ENCODE peak calls at places on chromosomes 1 and 21, in ten cellular contexts. A, M, B, N, L, I, P, J, D and Q are unnamed samples.

GRCh38 chr1:201756411-201756810 is 72.5 kb upstream of the IPO9 start:
- DNase-seq in A (no peak), M (peak), B (peak), N (no peak), L (no peak), I (no peak), P (no peak), J (no peak), D (no peak), Q (no peak)

GRCh38 chr1:235745448-235746136 is 96.0 kb upstream of the GNG4 start:
- DNase-seq in A (no peak), M (no peak), B (no peak), N (no peak), L (no peak), I (no peak), P (no peak), J (no peak), D (no peak), Q (no peak)

GRCh38 chr1:113792986-113793385 is 19.3 kb downstream of the RSBN1 start:
- DNase-seq in A (no peak), M (peak), B (no peak), N (no peak), L (peak), I (no peak), P (no peak), J (no peak), D (no peak), Q (no peak)

GRCh38 chr1:56683569-56683968 is 38.5 kb downstream of the PRKAA2 start:
- DNase-seq in A (no peak), M (no peak), B (no peak), N (no peak), L (no peak), I (no peak), P (no peak), J (no peak), D (no peak), Q (no peak)

GRCh38 chr1:201456499-201457309 is 12.3 kb downstream of the PHLDA3 start:
- DNase-seq in A (no peak), M (peak), B (peak), N (peak), L (peak), I (no peak), P (peak), J (peak), D (no peak), Q (no peak)

GRCh38 chr1:164607351-164607750 is 48.4 kb downstream of the PBX1 start:
- DNase-seq in A (no peak), M (no peak), B (no peak), N (no peak), L (no peak), I (no peak), P (no peak), J (no peak), D (no peak), Q (no peak)

GRCh38 chr1:98046031-98046641 is 125.3 kb upstream of the DPYD start:
- DNase-seq in A (no peak), M (peak), B (no peak), N (peak), L (peak), I (no peak), P (no peak), J (no peak), D (no peak), Q (peak)

GRCh38 chr1:186511761-186512637 is 51.1 kb upstream of the PDC start:
- DNase-seq in A (no peak), M (no peak), B (no peak), N (no peak), L (no peak), I (no peak), P (no peak), J (peak), D (peak), Q (no peak)

GRCh38 chr1:7954683-7955082 is 6.8 kb upstream of the PARK7 start:
- DNase-seq in A (no peak), M (no peak), B (no peak), N (no peak), L (no peak), I (no peak), P (no peak), J (no peak), D (no peak), Q (no peak)

GRCh38 chr1:53766766-53767409 is 27.9 kb upstream of the GLIS1 start:
- DNase-seq in A (no peak), M (peak), B (no peak), N (no peak), L (peak), I (no peak), P (no peak), J (no peak), D (no peak), Q (no peak)

GRCh38 chr21:34179204-34179935 is 106.0 kb downstream of the MRPS6 start:
- DNase-seq in A (no peak), M (no peak), B (no peak), N (no peak), L (no peak), I (no peak), P (peak), J (no peak), D (no peak), Q (no peak)

GRCh38 chr1:22318279-22318983 is 133.2 kb upstream of the ZBTB40 start:
- DNase-seq in A (no peak), M (no peak), B (no peak), N (peak), L (no peak), I (no peak), P (no peak), J (no peak), D (no peak), Q (peak)

GRCh38 chr1:95640746-95641145 is 406.7 kb downstream of the RWDD3 start:
- DNase-seq in A (no peak), M (peak), B (no peak), N (no peak), L (no peak), I (no peak), P (no peak), J (no peak), D (no peak), Q (no peak)

GRCh38 chr1:17270891-17271765 is 22.2 kb downstream of the PADI3 start:
- DNase-seq in A (no peak), M (no peak), B (no peak), N (no peak), L (no peak), I (no peak), P (no peak), J (no peak), D (no peak), Q (no peak)

GRCh38 chr1:162009501-162010174 is 14.0 kb downstream of the OLFML2B start:
- DNase-seq in A (no peak), M (no peak), B (no peak), N (no peak), L (no peak), I (no peak), P (no peak), J (no peak), D (no peak), Q (no peak)

GRCh38 chr1:165025805-165026204 is 330.7 kb downstream of the LMX1A start:
- DNase-seq in A (no peak), M (no peak), B (no peak), N (no peak), L (no peak), I (no peak), P (no peak), J (no peak), D (no peak), Q (no peak)

GRCh38 chr21:25331286-25331685 is 276.0 kb downstream of the MRPL39 start:
- DNase-seq in A (no peak), M (peak), B (no peak), N (no peak), L (no peak), I (no peak), P (no peak), J (no peak), D (no peak), Q (no peak)

GRCh38 chr1:248703674-248704073 is 1.1 kb upstream of the OR14I1 start:
- DNase-seq in A (no peak), M (no peak), B (no peak), N (no peak), L (no peak), I (no peak), P (no peak), J (no peak), D (no peak), Q (no peak)

GRCh38 chr1:114668373-114668772 is 1.5 kb downstream of the DENND2C start:
- DNase-seq in A (no peak), M (no peak), B (no peak), N (no peak), L (no peak), I (no peak), P (no peak), J (no peak), D (no peak), Q (no peak)

GRCh38 chr1:8189931-8190483 is 127.9 kb upstream of the SLC45A1 start:
- DNase-seq in A (no peak), M (no peak), B (no peak), N (no peak), L (no peak), I (no peak), P (no peak), J (no peak), D (no peak), Q (no peak)

GRCh38 chr21:25855591-25855990 is 120.8 kb downstream of the GABPA start:
- DNase-seq in A (no peak), M (peak), B (no peak), N (no peak), L (no peak), I (no peak), P (no peak), J (no peak), D (no peak), Q (no peak)

GRCh38 chr21:31173881-31174555 is 135.7 kb upstream of the KRTAP19-8 start:
- DNase-seq in A (no peak), M (peak), B (no peak), N (peak), L (no peak), I (no peak), P (no peak), J (no peak), D (no peak), Q (peak)

GRCh38 chr21:15874610-15875009 is 144.8 kb downstream of the USP25 start:
- DNase-seq in A (no peak), M (no peak), B (no peak), N (no peak), L (no peak), I (no peak), P (no peak), J (no peak), D (no peak), Q (no peak)

GRCh38 chr1:91400133-91400725 is 4.4 kb downstream of the HFM1 start:
- DNase-seq in A (no peak), M (peak), B (no peak), N (peak), L (no peak), I (no peak), P (no peak), J (no peak), D (no peak), Q (no peak)

GRCh38 chr1:61282387-61282786 is 200.0 kb downstream of the NFIA start:
- DNase-seq in A (no peak), M (no peak), B (no peak), N (no peak), L (no peak), I (no peak), P (no peak), J (no peak), D (no peak), Q (no peak)

GRCh38 chr1:172976222-172977041 is 74.3 kb downstream of the TNFSF18 start:
- DNase-seq in A (no peak), M (peak), B (no peak), N (no peak), L (peak), I (peak), P (no peak), J (no peak), D (no peak), Q (no peak)

GRCh38 chr1:235697517-235697916 is 47.9 kb upstream of the GNG4 start:
- DNase-seq in A (no peak), M (no peak), B (no peak), N (no peak), L (no peak), I (no peak), P (no peak), J (no peak), D (no peak), Q (no peak)

GRCh38 chr1:40344597-40344996 is 27.5 kb upstream of the COL9A2 start:
- DNase-seq in A (no peak), M (peak), B (peak), N (no peak), L (no peak), I (no peak), P (peak), J (peak), D (peak), Q (no peak)

GRCh38 chr1:67347688-67348472 is 40.2 kb downstream of the IL12RB2 start:
- DNase-seq in A (peak), M (peak), B (peak), N (peak), L (peak), I (peak), P (no peak), J (peak), D (peak), Q (peak)

GRCh38 chr1:18020021-18020817 is 87.4 kb upstream of the IGSF21 start:
- DNase-seq in A (no peak), M (no peak), B (no peak), N (no peak), L (no peak), I (no peak), P (no peak), J (peak), D (no peak), Q (no peak)

GRCh38 chr1:5465281-5465680 is 526.9 kb downstream of the NPHP4 start:
- DNase-seq in A (no peak), M (no peak), B (no peak), N (no peak), L (no peak), I (no peak), P (no peak), J (no peak), D (no peak), Q (no peak)

GRCh38 chr1:103218369-103218768 is 110.0 kb upstream of the COL11A1 start:
- DNase-seq in A (no peak), M (no peak), B (no peak), N (no peak), L (no peak), I (no peak), P (no peak), J (no peak), D (no peak), Q (no peak)

GRCh38 chr1:55423376-55423775 is 208.2 kb upstream of the USP24 start:
- DNase-seq in A (no peak), M (peak), B (no peak), N (no peak), L (no peak), I (no peak), P (no peak), J (no peak), D (no peak), Q (no peak)

GRCh38 chr1:32886828-32887414 is 630 bp downstream of the HPCA start:
- DNase-seq in A (no peak), M (no peak), B (no peak), N (no peak), L (no peak), I (no peak), P (no peak), J (no peak), D (no peak), Q (no peak)

GRCh38 chr1:32887623-32888022 is 1.3 kb downstream of the HPCA start:
- DNase-seq in A (no peak), M (no peak), B (no peak), N (no peak), L (no peak), I (no peak), P (no peak), J (no peak), D (no peak), Q (no peak)

GRCh38 chr1:32885691-32886011 is 640 bp upstream of the HPCA start:
- DNase-seq in A (no peak), M (no peak), B (no peak), N (peak), L (no peak), I (no peak), P (no peak), J (no peak), D (no peak), Q (no peak)

GRCh38 chr1:32884726-32885125 is 1.6 kb upstream of the HPCA start:
- DNase-seq in A (no peak), M (no peak), B (no peak), N (no peak), L (no peak), I (no peak), P (no peak), J (no peak), D (no peak), Q (no peak)

GRCh38 chr1:32886012-32886827 is at the start of gene HPCA:
- DNase-seq in A (peak), M (peak), B (no peak), N (peak), L (peak), I (peak), P (no peak), J (no peak), D (peak), Q (peak)
- TF ChIP-seq CTCF in A (peak), M (peak), B (peak), N (peak), L (peak), I (peak), P (no peak), J (peak), D (peak), Q (peak)

DNA sequence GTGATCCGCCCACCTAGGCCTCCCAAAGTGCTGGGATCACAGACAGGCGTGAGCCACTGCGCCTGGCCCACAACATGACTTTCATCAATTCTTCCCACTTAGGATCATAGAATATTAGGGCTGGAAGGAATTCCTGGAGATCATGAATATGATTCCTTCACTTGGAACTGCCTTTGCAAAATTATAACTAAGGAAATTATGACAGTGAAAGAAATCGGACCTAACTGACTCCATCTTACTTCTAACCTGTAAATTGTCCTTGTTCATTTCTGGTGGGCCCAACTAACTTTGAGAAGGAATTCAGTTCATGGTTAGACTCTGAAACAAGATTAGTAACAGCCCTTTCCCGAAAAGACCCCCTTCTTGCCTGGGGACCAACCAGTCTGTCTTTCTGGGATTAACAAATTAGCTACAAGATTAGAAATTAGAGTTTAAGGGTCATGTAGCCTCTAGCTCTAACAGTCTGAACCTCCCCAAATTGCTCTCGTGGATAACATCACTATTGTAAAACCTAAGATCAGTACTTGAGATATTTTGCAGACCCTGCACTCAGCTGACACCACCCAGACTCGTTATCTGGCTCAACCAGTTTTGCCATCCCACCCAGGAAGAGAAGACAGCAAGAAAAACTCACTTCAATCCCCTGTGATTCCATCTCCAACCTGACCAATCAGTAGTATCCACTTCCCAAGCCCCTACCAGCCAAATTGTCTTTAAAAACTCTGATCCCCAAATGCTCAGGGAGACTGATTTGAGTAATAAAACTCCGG is 14.7 kb downstream of the ZBTB8OS start:
- DNase-seq in A (no peak), M (no peak), B (no peak), N (no peak), L (no peak), I (no peak), P (no peak), J (no peak), D (no peak), Q (no peak)
- TF ChIP-seq CTCF in A (no peak), M (no peak), B (no peak), N (no peak), L (no peak), I (no peak), P (no peak), J (no peak), D (no peak), Q (no peak)

DNA sequence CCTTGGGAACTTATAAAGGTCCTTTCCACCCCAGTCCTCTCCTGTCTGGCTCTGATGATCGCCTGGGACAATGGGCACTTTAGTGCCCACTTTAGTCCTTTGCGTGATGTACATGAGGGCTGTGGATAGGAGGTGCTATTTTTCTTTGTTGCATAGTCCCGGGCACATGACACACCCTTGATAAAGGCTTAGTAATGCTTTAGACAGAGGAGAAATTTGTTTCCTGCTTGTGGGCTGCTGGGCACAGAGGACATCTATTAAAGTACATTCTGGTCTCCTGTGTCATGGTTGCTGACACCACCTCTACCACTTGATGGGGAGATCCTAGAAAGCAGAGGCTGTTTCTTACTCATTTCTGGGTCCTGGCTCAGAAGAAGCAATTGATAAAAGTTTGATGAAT is 5.4 kb upstream of the KNCN start:
- DNase-seq in A (no peak), M (peak), B (peak), N (no peak), L (peak), I (no peak), P (no peak), J (no peak), D (peak), Q (no peak)
- TF ChIP-seq CTCF in A (peak), M (peak), B (peak), N (no peak), L (no peak), I (no peak), P (no peak), J (no peak), D (no peak), Q (no peak)

GRCh38 chr1:209721406-209721805 is 16.8 kb downstream of the HSD11B1 start:
- DNase-seq in A (no peak), M (no peak), B (no peak), N (no peak), L (no peak), I (no peak), P (no peak), J (no peak), D (no peak), Q (no peak)
- TF ChIP-seq CTCF in A (no peak), M (no peak), B (no peak), N (no peak), L (no peak), I (no peak), P (no peak), J (no peak), D (no peak), Q (no peak)

DNA sequence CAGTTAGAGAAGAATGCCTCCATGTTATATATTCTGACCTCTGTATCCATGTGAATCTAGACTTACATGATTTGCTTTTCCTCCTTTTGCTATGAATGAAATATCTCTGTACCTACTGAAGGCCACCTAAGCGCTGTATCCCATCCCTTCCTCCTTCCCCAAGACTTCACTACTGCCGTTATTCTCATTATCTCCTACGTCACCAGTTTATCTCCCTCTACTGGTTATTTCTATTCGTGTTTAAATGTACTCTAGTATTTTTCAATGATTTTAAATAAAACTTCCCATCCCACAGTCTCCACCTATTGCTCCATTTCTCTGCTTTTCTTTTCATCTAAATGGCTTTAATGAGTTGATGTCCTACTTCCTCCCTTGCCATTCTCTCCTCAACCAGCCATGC is 110.0 kb downstream of the KCTD3 start:
- DNase-seq in A (no peak), M (no peak), B (no peak), N (no peak), L (no peak), I (no peak), P (no peak), J (no peak), D (no peak), Q (no peak)
- TF ChIP-seq CTCF in A (no peak), M (no peak), B (no peak), N (no peak), L (no peak), I (no peak), P (no peak), J (no peak), D (no peak), Q (no peak)

GRCh38 chr1:218447010-218447689 is 102.0 kb downstream of the TGFB2 start:
- DNase-seq in A (no peak), M (no peak), B (no peak), N (no peak), L (no peak), I (no peak), P (no peak), J (no peak), D (no peak), Q (no peak)

GRCh38 chr1:218443255-218443654 is 98.1 kb downstream of the TGFB2 start:
- DNase-seq in A (no peak), M (no peak), B (no peak), N (no peak), L (no peak), I (no peak), P (no peak), J (no peak), D (no peak), Q (no peak)

GRCh38 chr1:218439541-218440295 is 94.6 kb downstream of the TGFB2 start:
- DNase-seq in A (no peak), M (peak), B (no peak), N (peak), L (no peak), I (no peak), P (peak), J (no peak), D (no peak), Q (no peak)

GRCh38 chr1:218444588-218444987 is 99.5 kb downstream of the TGFB2 start:
- DNase-seq in A (no peak), M (no peak), B (no peak), N (no peak), L (no peak), I (no peak), P (no peak), J (no peak), D (no peak), Q (no peak)

GRCh38 chr1:218444173-218444572 is 99.0 kb downstream of the TGFB2 start:
- DNase-seq in A (no peak), M (no peak), B (no peak), N (no peak), L (no peak), I (no peak), P (no peak), J (no peak), D (no peak), Q (no peak)
- TF ChIP-seq CTCF in A (no peak), M (no peak), B (no peak), N (no peak), L (no peak), I (no peak), P (no peak), J (no peak), D (no peak), Q (no peak)